ENCODE peak calls at places on chromosomes 7 and 10, in seven cellular contexts. H is cortex of kidney, B is posterior cingulate gyrus, J is hypothalamus, D is GM23338, R is RPMI7951, Y is Daoy. V is an unnamed sample.

GRCh38 chr7:66303454-66304160 is 98.5 kb downstream of the TPST1 start:
- DNase-seq in H (no peak), B (no peak), J (no peak), D (no peak), R (no peak), Y (no peak), V (no peak)

GRCh38 chr10:5467634-5468255 is 31.6 kb downstream of the CALML5 start:
- DNase-seq in H (no peak), B (no peak), J (no peak), D (no peak), R (no peak), Y (no peak), V (no peak)

GRCh38 chr10:1048349-1048731 is 579 bp downstream of the IDI1 start:
- DNase-seq in H (no peak), B (peak), J (no peak), D (no peak), R (no peak), Y (no peak), V (no peak)

GRCh38 chr10:60531006-60531405 is 141.3 kb upstream of the ANK3 start:
- DNase-seq in H (no peak), B (no peak), J (no peak), D (no peak), R (no peak), Y (no peak), V (no peak)

GRCh38 chr7:118259115-118259514 is 34.6 kb downstream of the ANKRD7 start:
- DNase-seq in H (no peak), B (no peak), J (no peak), D (no peak), R (no peak), Y (no peak), V (no peak)

GRCh38 chr7:45140827-45141226 is 16.8 kb upstream of the RAMP3 start:
- DNase-seq in H (no peak), B (no peak), J (no peak), D (no peak), R (no peak), Y (no peak), V (no peak)

GRCh38 chr10:103845983-103846382 is 9.4 kb downstream of the SH3PXD2A start:
- DNase-seq in H (no peak), B (no peak), J (no peak), D (no peak), R (no peak), Y (peak), V (no peak)

GRCh38 chr7:81299272-81299671 is 380.4 kb upstream of the SEMA3C start:
- DNase-seq in H (no peak), B (no peak), J (no peak), D (no peak), R (peak), Y (peak), V (no peak)

GRCh38 chr10:47094636-47095035 is 183.4 kb downstream of the PTPN20 start:
- DNase-seq in H (no peak), B (no peak), J (no peak), D (no peak), R (no peak), Y (no peak), V (no peak)

GRCh38 chr7:38795596-38795995 is 113.4 kb downstream of the VPS41 start:
- DNase-seq in H (no peak), B (no peak), J (no peak), D (no peak), R (peak), Y (no peak), V (no peak)

GRCh38 chr10:73262105-73262730 is 9.8 kb upstream of the MRPS16 start:
- DNase-seq in H (no peak), B (no peak), J (no peak), D (no peak), R (peak), Y (peak), V (no peak)

GRCh38 chr7:144526912-144527610 is 123.6 kb upstream of the NOBOX start:
- DNase-seq in H (no peak), B (no peak), J (no peak), D (no peak), R (no peak), Y (peak), V (no peak)

GRCh38 chr7:24381919-24382505 is 98.0 kb downstream of the NPY start:
- DNase-seq in H (no peak), B (no peak), J (no peak), D (peak), R (peak), Y (peak), V (no peak)

GRCh38 chr10:67695555-67695954 is 440 bp downstream of the CTNNA3 start:
- DNase-seq in H (no peak), B (no peak), J (no peak), D (no peak), R (no peak), Y (no peak), V (no peak)

GRCh38 chr10:94027197-94027596 is 33.5 kb downstream of the PLCE1 start:
- DNase-seq in H (no peak), B (no peak), J (no peak), D (no peak), R (no peak), Y (no peak), V (no peak)

GRCh38 chr7:85386460-85386859 is 199.6 kb upstream of the SEMA3D start:
- DNase-seq in H (no peak), B (no peak), J (no peak), D (no peak), R (no peak), Y (no peak), V (no peak)

GRCh38 chr10:84026821-84027257 is 112.5 kb upstream of the GHITM start:
- DNase-seq in H (no peak), B (no peak), J (no peak), D (peak), R (no peak), Y (no peak), V (no peak)

GRCh38 chr10:69088801-69089501 is 1.0 kb downstream of the SRGN start:
- DNase-seq in H (no peak), B (no peak), J (no peak), D (no peak), R (peak), Y (no peak), V (no peak)

GRCh38 chr10:27950165-27950564 is 48.7 kb downstream of the ODAD2 start:
- DNase-seq in H (no peak), B (no peak), J (no peak), D (no peak), R (no peak), Y (no peak), V (no peak)

GRCh38 chr10:48605264-48605615 is 367 bp upstream of the ARHGAP22 start:
- DNase-seq in H (no peak), B (no peak), J (no peak), D (no peak), R (no peak), Y (no peak), V (no peak)